ENCODE peak calls at places on chromosomes 2 and 18, in nine cellular contexts. B, X, F, I, Q, H, P, O and U are unnamed samples.

GRCh38 chr2:178392215-178392614 is 58.8 kb downstream of the PRKRA start:
- DNase-seq in X (no peak), H (peak), I (no peak), B (no peak), P (no peak), O (peak), F (no peak), Q (no peak), U (peak)

GRCh38 chr2:23505218-23505983 is 120.4 kb downstream of the KLHL29 start:
- DNase-seq in Q (no peak), P (no peak), B (no peak), F (no peak), O (no peak), X (no peak), I (no peak), H (no peak), U (no peak)

GRCh38 chr18:11883153-11883552 is 25.0 kb downstream of the MPPE1 start:
- DNase-seq in F (peak), I (no peak), Q (peak), H (no peak), O (no peak), B (no peak), P (no peak), X (no peak), U (no peak)

GRCh38 chr2:120176526-120176925 is 46.7 kb downstream of the TMEM185B start:
- DNase-seq in H (no peak), O (no peak), I (no peak), P (no peak), F (no peak), X (no peak), Q (no peak), B (no peak), U (no peak)

GRCh38 chr2:20641123-20641985 is 9.5 kb downstream of the HS1BP3 start:
- DNase-seq in H (peak), P (no peak), F (no peak), B (no peak), X (no peak), I (no peak), Q (no peak), O (no peak), U (peak)

GRCh38 chr2:30969006-30969405 is 161.8 kb upstream of the CAPN13 start:
- DNase-seq in I (no peak), B (no peak), P (peak), F (no peak), O (peak), X (no peak), H (no peak), Q (no peak), U (no peak)

GRCh38 chr2:213490087-213490486 is 205.8 kb downstream of the SPAG16 start:
- DNase-seq in I (no peak), H (no peak), Q (no peak), X (no peak), O (no peak), P (no peak), F (no peak), B (no peak), U (no peak)

GRCh38 chr18:58671941-58672565 is 788 bp downstream of the MALT1 start:
- DNase-seq in Q (peak), O (peak), I (no peak), F (no peak), B (no peak), H (peak), X (no peak), P (peak), U (peak)

GRCh38 chr18:22424564-22424963 is 6.8 kb upstream of the CTAGE1 start:
- DNase-seq in O (no peak), X (no peak), Q (no peak), F (no peak), H (no peak), P (no peak), I (no peak), B (no peak), U (no peak)

GRCh38 chr18:59232309-59233016 is 12.5 kb downstream of the GRP start:
- DNase-seq in H (no peak), I (no peak), B (no peak), Q (no peak), O (no peak), X (no peak), P (no peak), F (no peak), U (no peak)

GRCh38 chr2:226794751-226795171 is 4.9 kb downstream of the IRS1 start:
- DNase-seq in O (no peak), X (no peak), H (peak), F (no peak), B (no peak), Q (no peak), P (no peak), I (no peak), U (peak)

GRCh38 chr18:34985963-34986362 is 55.2 kb upstream of the MAPRE2 start:
- DNase-seq in F (no peak), X (no peak), I (no peak), Q (no peak), P (no peak), O (no peak), H (no peak), B (no peak), U (no peak)

GRCh38 chr2:151824886-151825285 is 3.3 kb downstream of the ARL5A start:
- DNase-seq in P (no peak), F (no peak), X (no peak), O (no peak), Q (no peak), I (no peak), B (no peak), H (no peak), U (no peak)

GRCh38 chr2:136117391-136117841 is 533 bp downstream of the CXCR4 start:
- DNase-seq in I (peak), H (peak), O (no peak), B (peak), Q (peak), P (peak), X (peak), F (peak), U (peak)

GRCh38 chr2:236599059-236599458 is 29.4 kb downstream of the ACKR3 start:
- DNase-seq in F (no peak), X (no peak), I (no peak), O (no peak), P (no peak), H (no peak), B (no peak), Q (no peak), U (no peak)

GRCh38 chr2:7967707-7968106 is 714.1 kb upstream of the ID2 start:
- DNase-seq in P (no peak), B (no peak), Q (no peak), H (no peak), O (no peak), X (no peak), I (no peak), F (no peak), U (no peak)